ENCODE peak calls at places on chromosomes 12 and 14, in four cellular contexts. One of them, this sample, is unnamed.
A peak's percentile ranks its signal among the peaks of the same experiment; 100 is the strongest.

GRCh38 chr12:95440401-95440800 is 33.6 kb upstream of the METAP2 start:
- DNase-seq in pancreas: no peak
- DNase-seq in HEK293T: no peak
- DNase-seq in iPS DF 6.9: no peak
- DNase-seq in this sample: no peak

GRCh38 chr14:96126783-96127271 is 77.8 kb upstream of the BDKRB2 start:
- DNase-seq in pancreas: no peak
- DNase-seq in HEK293T: no peak
- DNase-seq in iPS DF 6.9: no peak
- DNase-seq in this sample: no peak

GRCh38 chr12:6426882-6427671 is 17.7 kb upstream of the CD27 start:
- DNase-seq in pancreas: peak; percentile 44
- DNase-seq in HEK293T: no peak
- DNase-seq in iPS DF 6.9: no peak
- DNase-seq in this sample: no peak

GRCh38 chr14:58817846-58818245 is 180.1 kb downstream of the DACT1 start:
- DNase-seq in pancreas: no peak
- DNase-seq in HEK293T: no peak
- DNase-seq in iPS DF 6.9: no peak
- DNase-seq in this sample: no peak

GRCh38 chr12:124174949-124175348 is 119.9 kb upstream of the RFLNA start:
- DNase-seq in pancreas: no peak
- DNase-seq in HEK293T: no peak
- DNase-seq in iPS DF 6.9: no peak
- DNase-seq in this sample: no peak

GRCh38 chr14:69234106-69234505 is 25.9 kb upstream of the GALNT16 start:
- DNase-seq in pancreas: no peak
- DNase-seq in HEK293T: no peak
- DNase-seq in iPS DF 6.9: no peak
- DNase-seq in this sample: no peak

GRCh38 chr12:11431486-11431885 is 36.1 kb upstream of the PRB2 start:
- DNase-seq in pancreas: no peak
- DNase-seq in HEK293T: no peak
- DNase-seq in iPS DF 6.9: no peak
- DNase-seq in this sample: no peak

GRCh38 chr12:102120886-102121285 is 903 bp downstream of the PARPBP start:
- DNase-seq in pancreas: no peak
- DNase-seq in HEK293T: peak; percentile 18
- DNase-seq in iPS DF 6.9: no peak
- DNase-seq in this sample: no peak

GRCh38 chr12:6462234-6462995 is 8.1 kb downstream of the VAMP1 start:
- DNase-seq in pancreas: no peak
- DNase-seq in HEK293T: no peak
- DNase-seq in iPS DF 6.9: no peak
- DNase-seq in this sample: no peak

GRCh38 chr12:90858261-90858660 is 96.7 kb downstream of the CCER1 start:
- DNase-seq in pancreas: no peak
- DNase-seq in HEK293T: no peak
- DNase-seq in iPS DF 6.9: no peak
- DNase-seq in this sample: no peak

GRCh38 chr14:37539992-37540391 is 55.1 kb downstream of the FOXA1 start:
- DNase-seq in pancreas: no peak
- DNase-seq in HEK293T: no peak
- DNase-seq in iPS DF 6.9: no peak
- DNase-seq in this sample: no peak

GRCh38 chr12:1927751-1928351 is 9.4 kb upstream of the CACNA2D4 start:
- DNase-seq in pancreas: no peak
- DNase-seq in HEK293T: no peak
- DNase-seq in iPS DF 6.9: no peak
- DNase-seq in this sample: peak; percentile 40

GRCh38 chr12:40946612-40947194 is 241.4 kb upstream of the PDZRN4 start:
- DNase-seq in pancreas: no peak
- DNase-seq in HEK293T: peak; percentile 10
- DNase-seq in iPS DF 6.9: no peak
- DNase-seq in this sample: no peak

GRCh38 chr14:99612737-99613330 is 8.8 kb upstream of the CCDC85C start:
- DNase-seq in pancreas: no peak
- DNase-seq in HEK293T: no peak
- DNase-seq in iPS DF 6.9: no peak
- DNase-seq in this sample: no peak

GRCh38 chr12:56258820-56259183 is 618 bp upstream of the ANKRD52 start:
- DNase-seq in pancreas: no peak
- DNase-seq in HEK293T: no peak
- DNase-seq in iPS DF 6.9: no peak
- DNase-seq in this sample: no peak

GRCh38 chr12:11684393-11684792 is 34.9 kb downstream of the ETV6 start:
- DNase-seq in pancreas: no peak
- DNase-seq in HEK293T: no peak
- DNase-seq in iPS DF 6.9: no peak
- DNase-seq in this sample: no peak

GRCh38 chr14:68589447-68590232 is 203.2 kb downstream of the ZFP36L1 start:
- DNase-seq in pancreas: peak; percentile 41
- DNase-seq in HEK293T: no peak
- DNase-seq in iPS DF 6.9: no peak
- DNase-seq in this sample: no peak

GRCh38 chr14:90969493-90970166 is 90.8 kb downstream of the RPS6KA5 start:
- DNase-seq in pancreas: no peak
- DNase-seq in HEK293T: no peak
- DNase-seq in iPS DF 6.9: no peak
- DNase-seq in this sample: no peak

GRCh38 chr12:30913323-30913722 is 13.2 kb upstream of the TSPAN11 start:
- DNase-seq in pancreas: no peak
- DNase-seq in HEK293T: no peak
- DNase-seq in iPS DF 6.9: no peak
- DNase-seq in this sample: no peak

GRCh38 chr14:98896476-98896875 is 375.5 kb downstream of the BCL11B start:
- DNase-seq in pancreas: no peak
- DNase-seq in HEK293T: no peak
- DNase-seq in iPS DF 6.9: no peak
- DNase-seq in this sample: no peak

GRCh38 chr12:18074001-18074400 is 16.0 kb downstream of the RERGL start:
- DNase-seq in pancreas: no peak
- DNase-seq in HEK293T: no peak
- DNase-seq in iPS DF 6.9: no peak
- DNase-seq in this sample: no peak

GRCh38 chr12:106219043-106219442 is 28.8 kb downstream of the CKAP4 start:
- DNase-seq in pancreas: no peak
- DNase-seq in HEK293T: no peak
- DNase-seq in iPS DF 6.9: no peak
- DNase-seq in this sample: no peak

GRCh38 chr12:98515368-98516183 is at the start of gene TMPO:
- DNase-seq in pancreas: peak; percentile 97
- DNase-seq in HEK293T: peak; percentile 89
- DNase-seq in iPS DF 6.9: peak; percentile 76
- DNase-seq in this sample: peak; percentile 97

GRCh38 chr12:49998453-49998852 is 25.7 kb downstream of the AQP6 start:
- DNase-seq in pancreas: no peak
- DNase-seq in HEK293T: no peak
- DNase-seq in iPS DF 6.9: no peak
- DNase-seq in this sample: no peak

GRCh38 chr14:95531473-95531872 is 3.4 kb upstream of the GLRX5 start:
- DNase-seq in pancreas: no peak
- DNase-seq in HEK293T: no peak
- DNase-seq in iPS DF 6.9: no peak
- DNase-seq in this sample: no peak

GRCh38 chr12:111409403-111410228 is 3.9 kb downstream of the SH2B3 start:
- DNase-seq in pancreas: no peak
- DNase-seq in HEK293T: no peak
- DNase-seq in iPS DF 6.9: no peak
- DNase-seq in this sample: no peak

GRCh38 chr12:109958374-109958773 is 37.8 kb downstream of the GIT2 start:
- DNase-seq in pancreas: no peak
- DNase-seq in HEK293T: no peak
- DNase-seq in iPS DF 6.9: no peak
- DNase-seq in this sample: no peak

GRCh38 chr14:67815573-67816235 is 686 bp downstream of the ZFYVE26 start:
- DNase-seq in pancreas: no peak
- DNase-seq in HEK293T: peak; percentile 13
- DNase-seq in iPS DF 6.9: no peak
- DNase-seq in this sample: no peak

GRCh38 chr14:74326369-74327152 is 21.7 kb upstream of the VRTN start:
- DNase-seq in pancreas: no peak
- DNase-seq in HEK293T: no peak
- DNase-seq in iPS DF 6.9: peak; percentile 94
- DNase-seq in this sample: peak; percentile 95

GRCh38 chr12:96192926-96193573 is 1.1 kb upstream of the ELK3 start:
- DNase-seq in pancreas: no peak
- DNase-seq in HEK293T: no peak
- DNase-seq in iPS DF 6.9: no peak
- DNase-seq in this sample: no peak

GRCh38 chr12:119621878-119622277 is 28.3 kb downstream of the TMEM233 start:
- DNase-seq in pancreas: no peak
- DNase-seq in HEK293T: no peak
- DNase-seq in iPS DF 6.9: no peak
- DNase-seq in this sample: no peak

This sample was measured in H1.